ENCODE peak calls at places on chromosomes 16 and 17, in seven cellular contexts. W, A, O, J, Z, B and R are unnamed samples. For H3K4me1, the result is how much of the 10 kb centered on the place peaks cover.

GRCh38 chr16:48153689-48154265 is 2.0 kb downstream of the ABCC12 start:
- DNase-seq in W (no peak), A (no peak), O (no peak), J (no peak), Z (no peak), B (no peak), R (no peak)

GRCh38 chr17:63358956-63359355 is 87.2 kb downstream of the CYB561 start:
- DNase-seq in W (no peak), A (no peak), O (no peak), J (no peak), Z (no peak), B (no peak), R (no peak)

GRCh38 chr16:11099672-11100195 is 155.4 kb downstream of the CLEC16A start:
- DNase-seq in W (no peak), A (peak), O (no peak), J (no peak), Z (no peak), B (no peak), R (no peak)

GRCh38 chr16:54954220-54954619 is 23.6 kb downstream of the IRX5 start:
- DNase-seq in W (no peak), A (no peak), O (no peak), J (no peak), Z (no peak), B (no peak), R (no peak)

GRCh38 chr16:53309457-53309856 is 124.8 kb upstream of the RBL2 start:
- DNase-seq in W (no peak), A (no peak), O (no peak), J (no peak), Z (no peak), B (no peak), R (no peak)

GRCh38 chr16:88930716-88931115 is 46.3 kb downstream of the CBFA2T3 start:
- DNase-seq in W (no peak), A (no peak), O (no peak), J (no peak), Z (no peak), B (no peak), R (no peak)

GRCh38 chr17:44911133-44912001 is 3.9 kb downstream of the GFAP start:
- DNase-seq in W (peak), A (peak), O (peak), J (peak), Z (peak), B (peak), R (peak)

GRCh38 chr16:22162658-22163009 is 328 bp downstream of the SDR42E2 start:
- DNase-seq in W (no peak), A (no peak), O (no peak), J (no peak), Z (no peak), B (no peak), R (no peak)

GRCh38 chr16:57186630-57187507 is 740 bp downstream of the RSPRY1 start:
- DNase-seq in W (no peak), A (peak), O (no peak), J (peak), Z (peak), B (no peak), R (peak)

GRCh38 chr17:14058051-14058450 is 11.3 kb upstream of the COX10 start:
- DNase-seq in W (peak), A (no peak), O (no peak), J (no peak), Z (no peak), B (no peak), R (no peak)

GRCh38 chr17:31408586-31408985 is 17.1 kb downstream of the RAB11FIP4 start:
- DNase-seq in W (no peak), A (no peak), O (no peak), J (no peak), Z (no peak), B (no peak), R (no peak)

GRCh38 chr16:51024703-51025102 is 126.4 kb downstream of the SALL1 start:
- DNase-seq in W (no peak), A (no peak), O (no peak), J (no peak), Z (no peak), B (no peak), R (no peak)

GRCh38 chr16:83948914-83949723 is 3.9 kb upstream of the OSGIN1 start:
- DNase-seq in W (no peak), A (no peak), O (no peak), J (no peak), Z (no peak), B (no peak), R (no peak)

GRCh38 chr17:34797724-34798123 is 163.5 kb downstream of the CCT6B start:
- DNase-seq in W (peak), A (no peak), O (peak), J (peak), Z (no peak), B (no peak), R (peak)

GRCh38 chr16:69143116-69143515 is 10.7 kb downstream of the UTP4 start:
- DNase-seq in W (no peak), A (no peak), O (no peak), J (no peak), Z (no peak), B (no peak), R (peak)

GRCh38 chr17:56173958-56174357 is 20.7 kb downstream of the ANKFN1 start:
- DNase-seq in W (peak), A (no peak), O (peak), J (no peak), Z (no peak), B (no peak), R (peak)

GRCh38 chr17:16941643-16942042 is 30.3 kb downstream of the TNFRSF13B start:
- DNase-seq in W (peak), A (no peak), O (no peak), J (no peak), Z (peak), B (no peak), R (no peak)

GRCh38 chr17:17416007-17416399 is 60.8 kb upstream of the MED9 start:
- DNase-seq in W (peak), A (no peak), O (no peak), J (peak), Z (no peak), B (no peak), R (peak)

GRCh38 chr17:81960130-81960958 is 643 bp downstream of the NOTUM start:
- DNase-seq in W (no peak), A (no peak), O (no peak), J (no peak), Z (no peak), B (no peak), R (peak)

GRCh38 chr17:81962499-81963441 is 1.8 kb upstream of the NOTUM start:
- DNase-seq in W (no peak), A (no peak), O (no peak), J (no peak), Z (no peak), B (no peak), R (no peak)

GRCh38 chr17:81959362-81960129 is 1.4 kb downstream of the NOTUM start:
- DNase-seq in W (peak), A (peak), O (peak), J (peak), Z (peak), B (peak), R (no peak)

GRCh38 chr17:81961554-81962498 is 839 bp upstream of the NOTUM start:
- DNase-seq in W (no peak), A (no peak), O (no peak), J (no peak), Z (no peak), B (no peak), R (no peak)

DNA sequence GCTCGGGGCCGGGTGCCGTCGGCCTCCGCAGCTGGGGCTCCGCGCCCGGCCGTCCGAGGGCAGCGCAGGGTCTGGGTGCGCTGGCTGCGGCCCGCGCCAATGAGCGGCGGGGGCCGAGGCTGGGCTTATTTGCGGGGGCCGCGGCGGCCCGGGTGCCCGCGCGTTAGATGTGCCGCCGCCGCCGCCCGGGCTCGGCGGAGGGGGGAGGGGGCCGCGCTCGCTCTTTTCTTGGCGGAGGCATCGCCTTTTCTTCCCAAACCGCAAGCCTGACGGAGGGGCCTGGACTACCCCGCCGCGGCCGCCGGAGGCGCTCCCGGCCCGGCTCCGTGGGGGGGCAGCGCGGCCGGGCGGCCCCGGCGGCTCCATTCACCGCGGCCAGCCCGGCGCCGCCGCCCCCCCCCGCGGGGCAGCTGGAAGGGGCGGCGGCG is at the start of gene NOTUM:
- DNase-seq in W (peak), A (no peak), O (no peak), J (peak), Z (no peak), B (no peak), R (peak)
- TF ChIP-seq CTCF in W (peak), A (no peak), O (no peak), J (peak), Z (no peak), B (peak), R (peak)

GRCh38 chr17:50932584-50932901 is 66.4 kb upstream of the TOB1 start:
- DNase-seq in W (no peak), A (no peak), O (no peak), J (no peak), Z (no peak), B (no peak), R (no peak)
- H3K4me3 ChIP-seq in W (no peak), A (no peak), O (no peak), J (no peak), Z (no peak), B (no peak), R (no peak)

DNA sequence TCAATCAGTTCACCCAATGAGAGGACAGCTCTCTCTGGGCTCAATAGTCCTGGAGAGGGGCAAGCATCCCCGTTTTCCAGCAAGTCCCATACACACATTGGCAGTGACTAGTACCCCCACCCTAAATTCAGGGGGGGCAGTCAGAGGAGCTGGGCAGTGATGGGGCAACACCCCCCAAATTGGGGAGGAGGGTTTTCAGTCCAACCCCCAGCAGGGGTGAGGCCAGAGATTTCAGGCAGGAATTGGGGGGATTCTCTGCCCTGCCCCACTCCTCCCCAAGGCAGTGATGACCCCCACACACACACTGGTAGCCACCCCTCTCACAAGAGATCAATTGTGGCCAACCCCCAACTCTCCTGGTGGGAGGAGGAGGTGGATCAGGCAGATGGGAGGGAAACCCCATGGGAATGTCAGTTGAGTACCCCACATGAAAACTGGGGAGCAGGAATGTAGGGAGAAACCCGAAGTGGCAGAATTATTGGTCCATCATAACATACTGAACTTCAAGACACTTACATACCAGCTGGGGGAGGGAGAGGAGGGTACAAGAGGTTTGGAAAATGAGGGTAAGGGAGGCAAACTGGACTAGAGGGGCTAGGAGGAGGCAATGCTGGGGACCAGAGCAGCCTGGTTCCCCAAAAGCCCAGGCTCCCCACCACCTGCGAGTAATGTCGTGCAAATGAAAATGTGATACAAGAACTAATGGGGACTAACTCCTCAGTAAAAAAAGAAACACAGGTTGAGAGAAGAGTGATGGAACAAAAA is 3.1 kb downstream of the VAMP2 start:
- DNase-seq in W (no peak), A (no peak), O (peak), J (no peak), Z (no peak), B (no peak), R (no peak)
- H3K4me1 ChIP-seq in W (under half), A (half or more), O (under half), J (under half), Z (half or more), B (half or more), R (under half)

GRCh38 chr17:50908860-50909764 is 43.0 kb upstream of the TOB1 start:
- DNase-seq in W (no peak), A (no peak), O (peak), J (peak), Z (no peak), B (peak), R (peak)
- TF ChIP-seq CTCF in W (no peak), A (no peak), O (no peak), J (no peak), Z (no peak), B (no peak), R (peak)